ENCODE peak calls at places on chromosome 11, in eight cellular contexts. R is HFF-Myc, W is pancreas, Y is brain microvascular endothelial cell, E is lower lobe of right lung, X is neural progenitor cell, N is transverse colon, B is adrenal gland. J is an unnamed sample.

GRCh38 chr11:110735431-110736157 is 23.4 kb upstream of the ARHGAP20 start:
- DNase-seq in Y (no peak), N (no peak), W (no peak), B (no peak), R (no peak), E (no peak), X (no peak), J (no peak)

GRCh38 chr11:21414928-21415327 is 745.5 kb downstream of the NELL1 start:
- DNase-seq in N (no peak), B (no peak), R (no peak), W (no peak), X (no peak), E (no peak), Y (no peak), J (no peak)

GRCh38 chr11:23212829-23213228 is 352.6 kb upstream of the CCDC179 start:
- DNase-seq in R (no peak), E (no peak), X (no peak), N (no peak), W (no peak), Y (no peak), B (no peak), J (no peak)

GRCh38 chr11:107427569-107428180 is 29.9 kb downstream of the CWF19L2 start:
- DNase-seq in N (no peak), B (no peak), Y (no peak), R (no peak), X (no peak), W (no peak), E (no peak), J (no peak)

GRCh38 chr11:69049490-69049867 is 747 bp downstream of the TPCN2 start:
- DNase-seq in N (no peak), E (peak), B (no peak), W (no peak), X (no peak), Y (no peak), R (no peak), J (no peak)

GRCh38 chr11:110797453-110797852 is 85.2 kb upstream of the ARHGAP20 start:
- DNase-seq in W (no peak), X (no peak), B (peak), N (peak), E (no peak), R (no peak), Y (no peak), J (no peak)

GRCh38 chr11:35177370-35177769 is 38.4 kb downstream of the CD44 start:
- DNase-seq in X (no peak), W (no peak), R (no peak), Y (peak), B (no peak), N (no peak), E (no peak), J (peak)

GRCh38 chr11:107785401-107785800 is 73.2 kb downstream of the SLC35F2 start:
- DNase-seq in N (no peak), R (no peak), B (no peak), Y (peak), W (no peak), E (no peak), X (no peak), J (no peak)

GRCh38 chr11:43931717-43932039 is 10.8 kb upstream of the C11orf96 start:
- DNase-seq in B (peak), W (no peak), X (peak), R (no peak), Y (no peak), N (no peak), E (no peak), J (no peak)

GRCh38 chr11:117096973-117097566 is 1.2 kb downstream of the SIK3 start:
- DNase-seq in R (no peak), E (no peak), B (no peak), Y (no peak), W (no peak), N (no peak), X (no peak), J (no peak)

GRCh38 chr11:121429556-121429955 is 22.6 kb upstream of the SORL1 start:
- DNase-seq in X (no peak), W (no peak), R (no peak), B (no peak), E (no peak), N (no peak), Y (no peak), J (no peak)

GRCh38 chr11:121425818-121426217 is 26.3 kb upstream of the SORL1 start:
- DNase-seq in X (no peak), W (no peak), R (no peak), B (no peak), N (no peak), Y (no peak), E (no peak), J (no peak)

GRCh38 chr11:121422675-121423074 is 29.4 kb upstream of the SORL1 start:
- DNase-seq in N (no peak), B (no peak), X (no peak), Y (no peak), W (no peak), R (no peak), E (no peak), J (no peak)

GRCh38 chr11:121431820-121432526 is 20.1 kb upstream of the SORL1 start:
- DNase-seq in R (no peak), B (no peak), N (no peak), W (no peak), E (no peak), X (no peak), Y (no peak), J (no peak)

GRCh38 chr11:121426476-121427454 is 25.3 kb upstream of the SORL1 start:
- DNase-seq in Y (no peak), R (no peak), N (peak), W (no peak), B (peak), E (peak), X (peak), J (no peak)
- H3K4me3 ChIP-seq in Y (no peak), R (no peak), N (peak), W (peak), B (no peak), E (peak), X (peak), J (no peak)

GRCh38 chr11:13013054-13013488 is 4.0 kb downstream of the RASSF10 start:
- DNase-seq in X (no peak), Y (no peak), W (no peak), B (no peak), R (no peak), N (no peak), E (no peak), J (no peak)

GRCh38 chr11:13009921-13010736 is 1.0 kb downstream of the RASSF10 start:
- DNase-seq in W (peak), E (peak), Y (no peak), R (no peak), X (peak), N (no peak), B (no peak), J (no peak)

GRCh38 chr11:13012037-13012693 is 3.0 kb downstream of the RASSF10 start:
- DNase-seq in Y (no peak), B (no peak), N (no peak), X (peak), R (no peak), W (peak), E (no peak), J (no peak)

GRCh38 chr11:13010737-13011342 is 1.7 kb downstream of the RASSF10 start:
- DNase-seq in Y (no peak), E (peak), R (no peak), W (peak), X (peak), B (no peak), N (peak), J (no peak)

GRCh38 chr11:13011366-13012036 is 2.4 kb downstream of the RASSF10 start:
- DNase-seq in Y (no peak), W (no peak), B (no peak), N (no peak), X (no peak), R (no peak), E (no peak), J (no peak)
- H3K4me3 ChIP-seq in Y (no peak), W (no peak), B (no peak), N (no peak), X (peak), R (no peak), E (peak), J (no peak)

GRCh38 chr11:64690235-64690634 is 32.8 kb downstream of the NRXN2 start:
- DNase-seq in B (no peak), R (no peak), W (no peak), X (no peak), N (no peak), E (no peak), Y (no peak), J (no peak)
- H3K4me3 ChIP-seq in B (no peak), R (no peak), W (no peak), X (no peak), N (no peak), E (no peak), Y (no peak), J (no peak)

DNA sequence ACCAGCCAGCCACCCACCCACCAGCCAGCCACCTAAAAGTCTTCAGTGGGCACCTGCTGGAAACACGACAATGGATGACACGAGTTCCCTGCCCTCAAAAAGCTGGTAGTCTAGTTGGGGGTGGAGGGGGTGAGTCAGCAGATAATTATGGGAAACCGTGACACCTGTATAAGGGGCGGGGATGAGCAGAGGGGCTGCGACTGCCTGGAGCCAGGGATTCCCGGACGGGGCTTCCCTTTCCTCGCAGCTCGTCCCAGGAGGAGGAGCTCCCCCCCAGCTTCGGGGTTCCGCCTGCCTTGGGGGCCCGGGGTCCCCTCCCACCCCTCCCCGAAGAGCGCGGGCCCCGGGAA is 2.3 kb upstream of the RTN4RL2 start:
- DNase-seq in N (no peak), Y (no peak), E (no peak), R (no peak), B (no peak), X (no peak), W (no peak), J (no peak)
- H3K4me3 ChIP-seq in N (peak), Y (no peak), E (peak), R (no peak), B (no peak), X (peak), W (peak), J (peak)

GRCh38 chr11:73411031-73411430 is 34.8 kb downstream of the RELT start:
- DNase-seq in W (no peak), E (no peak), X (no peak), N (no peak), Y (no peak), B (no peak), R (no peak), J (no peak)

GRCh38 chr11:73413246-73413645 is 37.0 kb downstream of the RELT start:
- DNase-seq in W (no peak), B (no peak), E (no peak), Y (no peak), R (no peak), N (no peak), X (no peak), J (no peak)

GRCh38 chr11:73409431-73409830 is 33.2 kb downstream of the RELT start:
- DNase-seq in X (no peak), W (no peak), N (no peak), E (no peak), B (no peak), Y (no peak), R (no peak), J (no peak)

GRCh38 chr11:73412308-73412707 is 36.1 kb downstream of the RELT start:
- DNase-seq in R (no peak), N (no peak), Y (no peak), W (no peak), B (no peak), E (no peak), X (no peak), J (no peak)

GRCh38 chr11:73410627-73411026 is 34.4 kb downstream of the RELT start:
- DNase-seq in B (no peak), X (no peak), R (no peak), N (no peak), W (no peak), Y (no peak), E (no peak), J (no peak)
- H3K4me3 ChIP-seq in B (no peak), X (no peak), R (no peak), N (no peak), W (no peak), Y (no peak), E (no peak), J (no peak)

GRCh38 chr11:79439430-79439892 is 1.4 kb downstream of the TENM4 start:
- DNase-seq in Y (no peak), X (no peak), N (no peak), B (peak), E (no peak), R (no peak), W (no peak), J (no peak)
- H3K4me3 ChIP-seq in Y (peak), X (peak), N (peak), B (no peak), E (peak), R (peak), W (peak), J (no peak)

DNA sequence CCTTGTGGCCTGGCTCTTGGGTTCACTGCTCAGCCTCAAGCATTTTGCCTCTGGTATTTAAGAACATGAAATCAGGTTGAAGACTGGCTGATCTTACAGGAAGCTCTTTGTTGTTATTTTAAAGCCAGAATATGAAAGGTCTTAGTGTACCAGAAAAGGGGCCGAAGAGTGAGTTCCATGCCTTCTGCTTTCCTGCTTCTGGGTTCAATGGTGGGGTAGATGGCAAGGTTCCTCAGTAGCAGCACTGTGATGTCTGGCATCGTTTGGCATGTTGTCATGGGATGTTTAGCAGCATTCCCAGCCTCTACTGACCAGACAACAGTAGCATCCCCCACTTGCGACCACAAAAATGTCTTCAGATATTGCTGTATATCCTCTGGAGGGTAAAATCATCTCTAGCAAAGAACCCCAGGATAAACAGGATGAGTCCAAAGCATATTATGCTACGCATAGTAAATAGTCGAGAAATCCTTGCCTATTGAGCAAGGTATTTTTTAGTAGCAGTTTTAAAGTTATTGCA is 2.4 kb downstream of the VPS26B start:
- DNase-seq in X (no peak), N (no peak), E (no peak), B (no peak), R (no peak), W (no peak), Y (peak), J (no peak)
- H3K4me3 ChIP-seq in X (no peak), N (no peak), E (peak), B (no peak), R (peak), W (no peak), Y (no peak), J (peak)